ENCODE peak calls at places on chromosomes 4 and X, in eight cellular contexts. I is breast epithelium, J is sigmoid colon, B is GM12892, O is suprapubic skin, K is HepG2, L is endothelial cell of umbilical vein, S is spleen. R is an unnamed sample.

GRCh38 chrX:40402771-40403533 is 177.8 kb upstream of the ATP6AP2 start:
- DNase-seq in I (no peak), J (peak; percentile 84), B (no peak), O (no peak), K (no peak), L (no peak), S (no peak), R (peak; percentile 14)

GRCh38 chr4:128247906-128248305 is 39.7 kb downstream of the PGRMC2 start:
- DNase-seq in I (no peak), J (no peak), B (no peak), O (no peak), K (no peak), L (no peak), S (no peak), R (no peak)

GRCh38 chr4:77036206-77036605 is 39.6 kb downstream of the CCNI start:
- DNase-seq in I (no peak), J (no peak), B (no peak), O (no peak), K (no peak), L (no peak), S (no peak), R (no peak)

GRCh38 chr4:183284965-183285364 is 35.1 kb downstream of the CLDN22 start:
- DNase-seq in I (no peak), J (no peak), B (no peak), O (no peak), K (no peak), L (no peak), S (no peak), R (no peak)

GRCh38 chr4:3805731-3806130 is 39.5 kb downstream of the ADRA2C start:
- DNase-seq in I (no peak), J (no peak), B (no peak), O (no peak), K (no peak), L (no peak), S (peak; percentile 55), R (no peak)

GRCh38 chrX:41452565-41452964 is 5.4 kb downstream of the NYX start:
- DNase-seq in I (no peak), J (no peak), B (no peak), O (no peak), K (no peak), L (no peak), S (peak; percentile 6), R (no peak)

GRCh38 chrX:153827903-153828302 is 2.4 kb downstream of the PDZD4 start:
- DNase-seq in I (no peak), J (peak; percentile 56), B (no peak), O (no peak), K (no peak), L (no peak), S (peak; percentile 40), R (no peak)

GRCh38 chrX:51336584-51336983 is 4.0 kb downstream of the NUDT10 start:
- DNase-seq in I (no peak), J (no peak), B (peak; percentile 16), O (no peak), K (peak; percentile 13), L (peak; percentile 18), S (no peak), R (peak; percentile 10)

GRCh38 chr4:96675916-96676315 is 836.0 kb downstream of the PDHA2 start:
- DNase-seq in I (no peak), J (no peak), B (no peak), O (no peak), K (no peak), L (no peak), S (no peak), R (no peak)

GRCh38 chr4:47538516-47538915 is 53.4 kb downstream of the ATP10D start:
- DNase-seq in I (no peak), J (no peak), B (no peak), O (no peak), K (no peak), L (no peak), S (no peak), R (no peak)

GRCh38 chr4:71241467-71242401 is 97.1 kb upstream of the SLC4A4 start:
- DNase-seq in I (no peak), J (no peak), B (no peak), O (no peak), K (no peak), L (no peak), S (no peak), R (no peak)

GRCh38 chrX:130555341-130555740 is 153.6 kb downstream of the RBMX2 start:
- DNase-seq in I (no peak), J (no peak), B (no peak), O (no peak), K (no peak), L (no peak), S (no peak), R (no peak)

GRCh38 chrX:123962006-123962485 is 540 bp downstream of the STAG2 start:
- DNase-seq in I (no peak), J (no peak), B (no peak), O (no peak), K (no peak), L (no peak), S (no peak), R (no peak)

GRCh38 chr4:48727666-48728459 is 52.2 kb downstream of the FRYL start:
- DNase-seq in I (no peak), J (no peak), B (no peak), O (no peak), K (no peak), L (no peak), S (no peak), R (no peak)

GRCh38 chr4:150974251-150974640 is 40.8 kb downstream of the LRBA start:
- DNase-seq in I (no peak), J (no peak), B (no peak), O (no peak), K (no peak), L (no peak), S (no peak), R (no peak)

GRCh38 chr4:151436093-151436518 is 27.1 kb downstream of the FHIP1A start:
- DNase-seq in I (no peak), J (no peak), B (no peak), O (no peak), K (no peak), L (no peak), S (no peak), R (no peak)

GRCh38 chr4:16687845-16688244 is 210.6 kb downstream of the LDB2 start:
- DNase-seq in I (no peak), J (no peak), B (no peak), O (no peak), K (no peak), L (no peak), S (no peak), R (no peak)

GRCh38 chr4:151866266-151866918 is 105.6 kb upstream of the GATB start:
- DNase-seq in I (no peak), J (no peak), B (no peak), O (no peak), K (no peak), L (no peak), S (no peak), R (no peak)

GRCh38 chr4:85910985-85911384 is 436.0 kb downstream of the ARHGAP24 start:
- DNase-seq in I (no peak), J (no peak), B (no peak), O (no peak), K (no peak), L (no peak), S (peak; percentile 66), R (no peak)

GRCh38 chrX:16739574-16739973 is 20.2 kb downstream of the SYAP1 start:
- DNase-seq in I (no peak), J (no peak), B (no peak), O (no peak), K (peak; percentile 69), L (no peak), S (no peak), R (peak; percentile 4)

GRCh38 chr4:31187979-31188378 is 467.8 kb downstream of the PCDH7 start:
- DNase-seq in I (no peak), J (no peak), B (no peak), O (no peak), K (no peak), L (no peak), S (no peak), R (no peak)

GRCh38 chr4:114780205-114780604 is 181.6 kb downstream of the UGT8 start:
- DNase-seq in I (no peak), J (no peak), B (no peak), O (no peak), K (peak; percentile 14), L (peak; percentile 9), S (no peak), R (no peak)

GRCh38 chr4:101421393-101421792 is 74.1 kb upstream of the PPP3CA start:
- DNase-seq in I (no peak), J (no peak), B (no peak), O (no peak), K (no peak), L (no peak), S (no peak), R (no peak)

GRCh38 chrX:14675500-14675899 is 146.2 kb downstream of the GLRA2 start:
- DNase-seq in I (no peak), J (no peak), B (no peak), O (no peak), K (no peak), L (no peak), S (no peak), R (no peak)
- TF ChIP-seq POLR2A in I (no peak), J (no peak), B (no peak), O (no peak), K (no peak), L (no peak), S (no peak), R (no peak)

GRCh38 chrX:48960291-48960690 is 2.9 kb upstream of the OTUD5 start:
- DNase-seq in I (no peak), J (no peak), B (no peak), O (no peak), K (no peak), L (no peak), S (no peak), R (no peak)

GRCh38 chrX:48957827-48958634 is 624 bp upstream of the OTUD5 start:
- DNase-seq in I (peak; percentile 92), J (peak; percentile 99), B (peak; percentile 83), O (peak; percentile 97), K (peak; percentile 93), L (peak; percentile 97), S (peak; percentile 96), R (peak; percentile 96)

GRCh38 chrX:48956728-48957414 is 536 bp downstream of the OTUD5 start:
- DNase-seq in I (no peak), J (no peak), B (no peak), O (peak; percentile 74), K (no peak), L (peak; percentile 27), S (peak; percentile 87), R (peak; percentile 3)

GRCh38 chrX:48958635-48959094 is 1.3 kb upstream of the OTUD5 start:
- DNase-seq in I (peak; percentile 52), J (peak; percentile 82), B (no peak), O (peak; percentile 73), K (peak; percentile 21), L (peak; percentile 57), S (peak; percentile 83), R (peak; percentile 6)

GRCh38 chrX:48957477-48957826 is at the start of gene OTUD5:
- DNase-seq in I (no peak), J (no peak), B (peak; percentile 75), O (peak; percentile 78), K (peak; percentile 39), L (no peak), S (peak; percentile 93), R (no peak)
- TF ChIP-seq POLR2AphosphoS5 in I (no peak), J (no peak), B (no peak), O (no peak), K (no peak), L (peak; percentile 31), S (no peak), R (no peak)

GRCh38 chrX:119852410-119853353 is at the start of gene UPF3B:
- DNase-seq in I (peak; percentile 94), J (peak; percentile 99), B (peak; percentile 77), O (peak; percentile 97), K (peak; percentile 97), L (peak; percentile 97), S (peak; percentile 97), R (peak; percentile 95)
- TF ChIP-seq POLR2A in I (peak; percentile 32), J (peak; percentile 42), B (peak; percentile 64), O (no peak), K (peak; percentile 77), L (peak; percentile 70), S (no peak), R (peak; percentile 70)

GRCh38 chr4:21386166-21386780 is 562.3 kb downstream of the KCNIP4 start:
- DNase-seq in I (no peak), J (no peak), B (no peak), O (no peak), K (no peak), L (no peak), S (no peak), R (no peak)
- TF ChIP-seq POLR2AphosphoS5 in I (no peak), J (no peak), B (no peak), O (no peak), K (no peak), L (no peak), S (no peak), R (no peak)